ENCODE peak calls at places on chromosomes 1 and 21, in ten cellular contexts. One of them, this sample, is unnamed.

GRCh38 chr1:99397029-99397428 is 132.7 kb downstream of the PLPPR4 start:
- DNase-seq in kidney epithelial cell: no peak
- DNase-seq in astrocyte of the spinal cord: no peak
- DNase-seq in HFFc6: no peak
- DNase-seq in AG04450: no peak
- DNase-seq in cardiac fibroblast: peak
- DNase-seq in tibial artery: no peak
- DNase-seq in lower leg skin: no peak
- DNase-seq in fibroblast of lung: no peak
- DNase-seq in astrocyte: peak
- DNase-seq in this sample: no peak

GRCh38 chr1:21524686-21525339 is 15.6 kb downstream of the ALPL start:
- DNase-seq in HFFc6: no peak
- DNase-seq in cardiac fibroblast: no peak
- DNase-seq in astrocyte of the spinal cord: no peak
- DNase-seq in astrocyte: no peak
- DNase-seq in tibial artery: no peak
- DNase-seq in fibroblast of lung: no peak
- DNase-seq in AG04450: no peak
- DNase-seq in kidney epithelial cell: no peak
- DNase-seq in lower leg skin: no peak
- DNase-seq in this sample: peak

GRCh38 chr1:68136187-68136586 is 85.8 kb upstream of the DIRAS3 start:
- DNase-seq in lower leg skin: no peak
- DNase-seq in kidney epithelial cell: no peak
- DNase-seq in astrocyte of the spinal cord: peak
- DNase-seq in fibroblast of lung: no peak
- DNase-seq in AG04450: no peak
- DNase-seq in HFFc6: peak
- DNase-seq in tibial artery: no peak
- DNase-seq in astrocyte: no peak
- DNase-seq in cardiac fibroblast: no peak
- DNase-seq in this sample: no peak

GRCh38 chr1:22217811-22218460 is 75.0 kb upstream of the WNT4 start:
- DNase-seq in AG04450: no peak
- DNase-seq in cardiac fibroblast: no peak
- DNase-seq in fibroblast of lung: no peak
- DNase-seq in HFFc6: no peak
- DNase-seq in astrocyte of the spinal cord: no peak
- DNase-seq in lower leg skin: no peak
- DNase-seq in tibial artery: peak
- DNase-seq in kidney epithelial cell: no peak
- DNase-seq in astrocyte: no peak
- DNase-seq in this sample: peak

GRCh38 chr1:154955039-154955717 is 721 bp downstream of the PBXIP1 start:
- DNase-seq in cardiac fibroblast: peak
- DNase-seq in fibroblast of lung: peak
- DNase-seq in tibial artery: no peak
- DNase-seq in astrocyte: peak
- DNase-seq in lower leg skin: no peak
- DNase-seq in kidney epithelial cell: peak
- DNase-seq in AG04450: no peak
- DNase-seq in HFFc6: peak
- DNase-seq in astrocyte of the spinal cord: peak
- DNase-seq in this sample: peak

GRCh38 chr1:248782311-248782887 is 26.8 kb upstream of the LYPD8 start:
- DNase-seq in lower leg skin: no peak
- DNase-seq in astrocyte of the spinal cord: no peak
- DNase-seq in AG04450: no peak
- DNase-seq in astrocyte: no peak
- DNase-seq in fibroblast of lung: no peak
- DNase-seq in cardiac fibroblast: no peak
- DNase-seq in HFFc6: no peak
- DNase-seq in tibial artery: no peak
- DNase-seq in kidney epithelial cell: no peak
- DNase-seq in this sample: no peak

GRCh38 chr1:203557958-203558760 is 64.2 kb downstream of the OPTC start:
- DNase-seq in HFFc6: peak
- DNase-seq in fibroblast of lung: peak
- DNase-seq in astrocyte: peak
- DNase-seq in kidney epithelial cell: peak
- DNase-seq in astrocyte of the spinal cord: peak
- DNase-seq in tibial artery: peak
- DNase-seq in AG04450: peak
- DNase-seq in lower leg skin: peak
- DNase-seq in cardiac fibroblast: peak
- DNase-seq in this sample: no peak

GRCh38 chr1:248804771-248805681 is 20.7 kb downstream of the SH3BP5L start:
- DNase-seq in astrocyte: no peak
- DNase-seq in AG04450: no peak
- DNase-seq in lower leg skin: no peak
- DNase-seq in astrocyte of the spinal cord: no peak
- DNase-seq in HFFc6: no peak
- DNase-seq in tibial artery: no peak
- DNase-seq in kidney epithelial cell: no peak
- DNase-seq in cardiac fibroblast: no peak
- DNase-seq in fibroblast of lung: no peak
- DNase-seq in this sample: no peak

GRCh38 chr1:106571109-106571508 is 485.4 kb upstream of the PRMT6 start:
- DNase-seq in kidney epithelial cell: no peak
- DNase-seq in lower leg skin: no peak
- DNase-seq in cardiac fibroblast: no peak
- DNase-seq in HFFc6: no peak
- DNase-seq in AG04450: no peak
- DNase-seq in tibial artery: no peak
- DNase-seq in fibroblast of lung: no peak
- DNase-seq in astrocyte: peak
- DNase-seq in astrocyte of the spinal cord: peak
- DNase-seq in this sample: no peak

GRCh38 chr1:179576509-179576908 is 761 bp upstream of the NPHS2 start:
- DNase-seq in lower leg skin: no peak
- DNase-seq in tibial artery: no peak
- DNase-seq in astrocyte: no peak
- DNase-seq in cardiac fibroblast: no peak
- DNase-seq in HFFc6: no peak
- DNase-seq in kidney epithelial cell: no peak
- DNase-seq in astrocyte of the spinal cord: no peak
- DNase-seq in AG04450: no peak
- DNase-seq in fibroblast of lung: no peak
- DNase-seq in this sample: no peak

GRCh38 chr1:115457295-115457694 is 119.2 kb upstream of the NGF start:
- DNase-seq in tibial artery: no peak
- DNase-seq in HFFc6: no peak
- DNase-seq in cardiac fibroblast: no peak
- DNase-seq in astrocyte: no peak
- DNase-seq in AG04450: no peak
- DNase-seq in fibroblast of lung: no peak
- DNase-seq in lower leg skin: no peak
- DNase-seq in astrocyte of the spinal cord: peak
- DNase-seq in kidney epithelial cell: no peak
- DNase-seq in this sample: no peak

GRCh38 chr1:202411421-202411820 is 62.9 kb downstream of the PPP1R12B start:
- DNase-seq in cardiac fibroblast: peak
- DNase-seq in fibroblast of lung: no peak
- DNase-seq in astrocyte: no peak
- DNase-seq in kidney epithelial cell: no peak
- DNase-seq in HFFc6: peak
- DNase-seq in tibial artery: no peak
- DNase-seq in astrocyte of the spinal cord: no peak
- DNase-seq in AG04450: no peak
- DNase-seq in lower leg skin: no peak
- DNase-seq in this sample: no peak

GRCh38 chr21:38793060-38793459 is 12.7 kb upstream of the ETS2 start:
- DNase-seq in cardiac fibroblast: no peak
- DNase-seq in astrocyte: no peak
- DNase-seq in kidney epithelial cell: no peak
- DNase-seq in fibroblast of lung: no peak
- DNase-seq in AG04450: no peak
- DNase-seq in lower leg skin: no peak
- DNase-seq in HFFc6: no peak
- DNase-seq in astrocyte of the spinal cord: no peak
- DNase-seq in tibial artery: no peak
- DNase-seq in this sample: no peak

GRCh38 chr21:38795475-38795874 is 10.3 kb upstream of the ETS2 start:
- DNase-seq in fibroblast of lung: no peak
- DNase-seq in astrocyte: no peak
- DNase-seq in cardiac fibroblast: no peak
- DNase-seq in HFFc6: no peak
- DNase-seq in kidney epithelial cell: no peak
- DNase-seq in tibial artery: no peak
- DNase-seq in AG04450: no peak
- DNase-seq in lower leg skin: no peak
- DNase-seq in astrocyte of the spinal cord: no peak
- DNase-seq in this sample: no peak

GRCh38 chr21:38793926-38794713 is 11.6 kb upstream of the ETS2 start:
- DNase-seq in astrocyte: no peak
- DNase-seq in AG04450: no peak
- DNase-seq in tibial artery: no peak
- DNase-seq in cardiac fibroblast: no peak
- DNase-seq in HFFc6: no peak
- DNase-seq in lower leg skin: no peak
- DNase-seq in kidney epithelial cell: no peak
- DNase-seq in astrocyte of the spinal cord: no peak
- DNase-seq in fibroblast of lung: no peak
- DNase-seq in this sample: no peak

GRCh38 chr21:38796426-38796825 is 9.3 kb upstream of the ETS2 start:
- DNase-seq in fibroblast of lung: peak
- DNase-seq in tibial artery: no peak
- DNase-seq in astrocyte: peak
- DNase-seq in HFFc6: no peak
- DNase-seq in AG04450: no peak
- DNase-seq in kidney epithelial cell: no peak
- DNase-seq in lower leg skin: no peak
- DNase-seq in cardiac fibroblast: no peak
- DNase-seq in astrocyte of the spinal cord: peak
- DNase-seq in this sample: no peak

GRCh38 chr21:38794978-38795377 is 10.8 kb upstream of the ETS2 start:
- DNase-seq in cardiac fibroblast: no peak
- DNase-seq in kidney epithelial cell: no peak
- DNase-seq in AG04450: no peak
- DNase-seq in HFFc6: no peak
- DNase-seq in tibial artery: no peak
- DNase-seq in lower leg skin: no peak
- DNase-seq in fibroblast of lung: no peak
- DNase-seq in astrocyte of the spinal cord: no peak
- DNase-seq in astrocyte: no peak
- DNase-seq in this sample: no peak
- TF ChIP-seq CTCF in cardiac fibroblast: no peak
- TF ChIP-seq CTCF in kidney epithelial cell: no peak
- TF ChIP-seq CTCF in AG04450: no peak
- TF ChIP-seq CTCF in HFFc6: no peak
- TF ChIP-seq CTCF in tibial artery: no peak
- TF ChIP-seq CTCF in lower leg skin: no peak
- TF ChIP-seq CTCF in fibroblast of lung: no peak
- TF ChIP-seq CTCF in astrocyte of the spinal cord: no peak
- TF ChIP-seq CTCF in astrocyte: no peak
- TF ChIP-seq CTCF in this sample: no peak

DNA sequence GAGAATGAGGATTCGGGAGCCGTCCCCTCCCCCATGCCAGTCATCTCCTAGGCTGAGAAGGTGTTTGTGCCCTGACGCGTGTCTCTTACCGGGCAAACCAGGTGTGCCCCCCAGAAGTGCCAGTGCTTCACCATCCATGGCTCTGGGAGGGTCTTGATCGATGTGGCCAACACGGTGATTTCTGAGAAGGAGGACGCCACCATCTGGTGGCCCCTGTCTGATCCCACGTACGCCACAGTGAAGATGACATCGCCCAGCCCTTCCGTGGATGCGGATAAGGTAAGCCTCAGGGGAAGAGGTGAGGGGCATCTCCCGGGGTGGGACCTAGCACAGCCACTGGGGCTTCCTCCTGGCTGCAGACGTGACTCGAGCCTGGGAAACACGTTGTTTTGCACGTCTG is 959 bp downstream of the PADI6 start:
- DNase-seq in fibroblast of lung: no peak
- DNase-seq in astrocyte: no peak
- DNase-seq in astrocyte of the spinal cord: no peak
- DNase-seq in kidney epithelial cell: no peak
- DNase-seq in AG04450: no peak
- DNase-seq in tibial artery: no peak
- DNase-seq in HFFc6: no peak
- DNase-seq in lower leg skin: no peak
- DNase-seq in cardiac fibroblast: no peak
- DNase-seq in this sample: no peak
- TF ChIP-seq CTCF in fibroblast of lung: no peak
- TF ChIP-seq CTCF in astrocyte: no peak
- TF ChIP-seq CTCF in astrocyte of the spinal cord: no peak
- TF ChIP-seq CTCF in kidney epithelial cell: no peak
- TF ChIP-seq CTCF in AG04450: no peak
- TF ChIP-seq CTCF in tibial artery: no peak
- TF ChIP-seq CTCF in HFFc6: no peak
- TF ChIP-seq CTCF in lower leg skin: no peak
- TF ChIP-seq CTCF in cardiac fibroblast: no peak
- TF ChIP-seq CTCF in this sample: no peak

DNA sequence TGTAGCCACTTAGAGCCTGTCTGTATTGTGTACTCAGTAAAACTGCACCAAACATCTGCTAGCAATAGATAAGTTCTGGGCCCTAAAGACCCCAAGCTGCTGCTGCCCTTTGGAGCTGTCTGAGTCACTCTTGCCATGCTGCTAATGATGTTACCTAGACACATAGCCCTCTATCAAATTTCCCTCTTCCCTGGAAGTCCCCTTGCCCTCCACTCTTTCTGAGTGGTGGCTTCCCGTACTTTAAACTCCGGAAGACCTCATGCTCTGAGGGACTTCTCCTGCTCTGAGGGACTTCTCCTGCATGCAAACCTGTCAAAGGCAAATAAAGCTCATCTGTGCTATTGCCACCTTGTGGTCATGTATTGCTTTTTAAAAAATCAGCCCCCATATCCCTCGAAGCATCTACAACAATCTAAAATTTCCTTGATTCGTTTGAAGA is 34.0 kb downstream of the FH start:
- DNase-seq in astrocyte: no peak
- DNase-seq in fibroblast of lung: peak
- DNase-seq in lower leg skin: no peak
- DNase-seq in AG04450: no peak
- DNase-seq in astrocyte of the spinal cord: peak
- DNase-seq in cardiac fibroblast: peak
- DNase-seq in tibial artery: no peak
- DNase-seq in kidney epithelial cell: no peak
- DNase-seq in HFFc6: peak
- DNase-seq in this sample: no peak
- TF ChIP-seq CTCF in astrocyte: peak
- TF ChIP-seq CTCF in fibroblast of lung: peak
- TF ChIP-seq CTCF in lower leg skin: no peak
- TF ChIP-seq CTCF in AG04450: peak
- TF ChIP-seq CTCF in astrocyte of the spinal cord: peak
- TF ChIP-seq CTCF in cardiac fibroblast: peak
- TF ChIP-seq CTCF in tibial artery: no peak
- TF ChIP-seq CTCF in kidney epithelial cell: peak
- TF ChIP-seq CTCF in HFFc6: peak
- TF ChIP-seq CTCF in this sample: peak

DNA sequence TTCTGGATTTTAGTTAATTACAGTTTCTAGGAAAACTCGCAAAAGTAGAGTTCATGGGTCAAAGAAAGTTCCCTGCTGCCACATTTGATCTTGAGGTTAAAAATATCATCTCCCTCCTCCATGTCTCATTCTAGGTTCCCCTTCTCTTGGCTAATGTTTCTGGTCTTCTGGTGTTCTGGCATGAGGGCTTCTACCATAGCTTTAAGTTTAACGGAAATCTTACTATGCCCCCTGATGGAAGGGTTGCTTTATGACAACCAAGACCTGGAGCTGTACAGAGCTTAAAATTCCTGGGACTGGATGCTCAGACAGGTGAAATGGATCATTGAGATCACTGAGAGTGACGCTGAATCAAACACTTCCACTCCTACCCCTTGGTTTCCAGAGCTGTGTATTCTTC is 1881.7 kb downstream of the MRPL39 start:
- DNase-seq in tibial artery: no peak
- DNase-seq in lower leg skin: no peak
- DNase-seq in astrocyte of the spinal cord: no peak
- DNase-seq in kidney epithelial cell: no peak
- DNase-seq in fibroblast of lung: no peak
- DNase-seq in HFFc6: no peak
- DNase-seq in astrocyte: no peak
- DNase-seq in AG04450: no peak
- DNase-seq in cardiac fibroblast: no peak
- DNase-seq in this sample: no peak
- TF ChIP-seq CTCF in tibial artery: no peak
- TF ChIP-seq CTCF in lower leg skin: no peak
- TF ChIP-seq CTCF in astrocyte of the spinal cord: no peak
- TF ChIP-seq CTCF in kidney epithelial cell: no peak
- TF ChIP-seq CTCF in fibroblast of lung: no peak
- TF ChIP-seq CTCF in HFFc6: no peak
- TF ChIP-seq CTCF in astrocyte: no peak
- TF ChIP-seq CTCF in AG04450: no peak
- TF ChIP-seq CTCF in cardiac fibroblast: no peak
- TF ChIP-seq CTCF in this sample: no peak

This sample was measured in nephron progenitor cell.